ENCODE peak calls at places on chromosomes 13 and 19, in six cellular contexts. One of them, this sample, is unnamed.

GRCh38 chr19:5038631-5039271 is 69.8 kb downstream of the KDM4B start:
- DNase-seq in AG04450: no peak
- DNase-seq in Panc1: no peak
- DNase-seq in lower lobe of right lung: no peak
- DNase-seq in suprapubic skin: no peak
- DNase-seq in small intestine: no peak
- DNase-seq in this sample: no peak

GRCh38 chr13:33070713-33071112 is 54.5 kb downstream of the KL start:
- DNase-seq in AG04450: no peak
- DNase-seq in Panc1: no peak
- DNase-seq in lower lobe of right lung: no peak
- DNase-seq in suprapubic skin: no peak
- DNase-seq in small intestine: no peak
- DNase-seq in this sample: no peak

GRCh38 chr13:113907637-113908617 is 44.1 kb upstream of the GAS6 start:
- DNase-seq in AG04450: peak; percentile 94
- DNase-seq in Panc1: no peak
- DNase-seq in lower lobe of right lung: no peak
- DNase-seq in suprapubic skin: no peak
- DNase-seq in small intestine: peak; percentile 63
- DNase-seq in this sample: no peak

GRCh38 chr13:49218493-49219051 is 1.6 kb upstream of the MLNR start:
- DNase-seq in AG04450: no peak
- DNase-seq in Panc1: no peak
- DNase-seq in lower lobe of right lung: no peak
- DNase-seq in suprapubic skin: no peak
- DNase-seq in small intestine: peak; percentile 4
- DNase-seq in this sample: no peak

GRCh38 chr13:26688286-26688685 is 72.3 kb downstream of the GPR12 start:
- DNase-seq in AG04450: no peak
- DNase-seq in Panc1: no peak
- DNase-seq in lower lobe of right lung: no peak
- DNase-seq in suprapubic skin: no peak
- DNase-seq in small intestine: no peak
- DNase-seq in this sample: no peak

GRCh38 chr13:109206616-109207015 is 577.2 kb downstream of the MYO16 start:
- DNase-seq in AG04450: no peak
- DNase-seq in Panc1: no peak
- DNase-seq in lower lobe of right lung: no peak
- DNase-seq in suprapubic skin: no peak
- DNase-seq in small intestine: no peak
- DNase-seq in this sample: no peak

GRCh38 chr19:17105548-17105947 is 30.0 kb downstream of the MYO9B start:
- DNase-seq in AG04450: no peak
- DNase-seq in Panc1: no peak
- DNase-seq in lower lobe of right lung: no peak
- DNase-seq in suprapubic skin: no peak
- DNase-seq in small intestine: no peak
- DNase-seq in this sample: no peak

GRCh38 chr13:43611631-43612416 is 174.9 kb downstream of the ENOX1 start:
- DNase-seq in AG04450: no peak
- DNase-seq in Panc1: no peak
- DNase-seq in lower lobe of right lung: no peak
- DNase-seq in suprapubic skin: no peak
- DNase-seq in small intestine: no peak
- DNase-seq in this sample: no peak

GRCh38 chr19:28847468-28847867 is 365.5 kb downstream of the UQCRFS1 start:
- DNase-seq in AG04450: no peak
- DNase-seq in Panc1: no peak
- DNase-seq in lower lobe of right lung: no peak
- DNase-seq in suprapubic skin: no peak
- DNase-seq in small intestine: no peak
- DNase-seq in this sample: no peak

GRCh38 chr13:39816936-39817335 is 161.5 kb downstream of the COG6 start:
- DNase-seq in AG04450: no peak
- DNase-seq in Panc1: no peak
- DNase-seq in lower lobe of right lung: no peak
- DNase-seq in suprapubic skin: no peak
- DNase-seq in small intestine: no peak
- DNase-seq in this sample: no peak

GRCh38 chr13:29607465-29607864 is 12.0 kb upstream of the SLC7A1 start:
- DNase-seq in AG04450: no peak
- DNase-seq in Panc1: no peak
- DNase-seq in lower lobe of right lung: no peak
- DNase-seq in suprapubic skin: no peak
- DNase-seq in small intestine: no peak
- DNase-seq in this sample: no peak

GRCh38 chr19:11165486-11166030 is 10.0 kb upstream of the SPC24 start:
- DNase-seq in AG04450: no peak
- DNase-seq in Panc1: no peak
- DNase-seq in lower lobe of right lung: no peak
- DNase-seq in suprapubic skin: no peak
- DNase-seq in small intestine: no peak
- DNase-seq in this sample: peak; percentile 72

GRCh38 chr13:33087790-33088189 is 71.6 kb downstream of the KL start:
- DNase-seq in AG04450: no peak
- DNase-seq in Panc1: no peak
- DNase-seq in lower lobe of right lung: no peak
- DNase-seq in suprapubic skin: no peak
- DNase-seq in small intestine: peak; percentile 69
- DNase-seq in this sample: no peak

GRCh38 chr19:35858311-35858710 is 1.6 kb downstream of the KIRREL2 start:
- DNase-seq in AG04450: no peak
- DNase-seq in Panc1: no peak
- DNase-seq in lower lobe of right lung: no peak
- DNase-seq in suprapubic skin: no peak
- DNase-seq in small intestine: no peak
- DNase-seq in this sample: no peak

GRCh38 chr19:17076539-17076919 is 952 bp downstream of the MYO9B start:
- DNase-seq in AG04450: no peak
- DNase-seq in Panc1: no peak
- DNase-seq in lower lobe of right lung: no peak
- DNase-seq in suprapubic skin: no peak
- DNase-seq in small intestine: peak; percentile 25
- DNase-seq in this sample: no peak

GRCh38 chr19:6210091-6210490 is 69.7 kb downstream of the MLLT1 start:
- DNase-seq in AG04450: no peak
- DNase-seq in Panc1: no peak
- DNase-seq in lower lobe of right lung: peak; percentile 14
- DNase-seq in suprapubic skin: no peak
- DNase-seq in small intestine: no peak
- DNase-seq in this sample: peak; percentile 30

GRCh38 chr19:10011974-10012373 is 1.3 kb upstream of the RDH8 start:
- DNase-seq in AG04450: no peak
- DNase-seq in Panc1: no peak
- DNase-seq in lower lobe of right lung: no peak
- DNase-seq in suprapubic skin: no peak
- DNase-seq in small intestine: no peak
- DNase-seq in this sample: no peak

GRCh38 chr19:2332341-2333026 is 4.0 kb downstream of the SPPL2B start:
- DNase-seq in AG04450: no peak
- DNase-seq in Panc1: no peak
- DNase-seq in lower lobe of right lung: no peak
- DNase-seq in suprapubic skin: no peak
- DNase-seq in small intestine: peak; percentile 58
- DNase-seq in this sample: no peak

GRCh38 chr19:33946535-33947323 is 150.1 kb downstream of the KCTD15 start:
- DNase-seq in AG04450: no peak
- DNase-seq in Panc1: no peak
- DNase-seq in lower lobe of right lung: no peak
- DNase-seq in suprapubic skin: peak; percentile 7
- DNase-seq in small intestine: no peak
- DNase-seq in this sample: no peak

GRCh38 chr13:98143601-98144500 is 957 bp downstream of the FARP1 start:
- DNase-seq in AG04450: no peak
- DNase-seq in Panc1: no peak
- DNase-seq in lower lobe of right lung: peak; percentile 56
- DNase-seq in suprapubic skin: no peak
- DNase-seq in small intestine: no peak
- DNase-seq in this sample: peak; percentile 64

GRCh38 chr13:73943137-73943964 is 190.9 kb downstream of the KLF12 start:
- DNase-seq in AG04450: no peak
- DNase-seq in Panc1: no peak
- DNase-seq in lower lobe of right lung: no peak
- DNase-seq in suprapubic skin: no peak
- DNase-seq in small intestine: peak; percentile 25
- DNase-seq in this sample: no peak

DNA sequence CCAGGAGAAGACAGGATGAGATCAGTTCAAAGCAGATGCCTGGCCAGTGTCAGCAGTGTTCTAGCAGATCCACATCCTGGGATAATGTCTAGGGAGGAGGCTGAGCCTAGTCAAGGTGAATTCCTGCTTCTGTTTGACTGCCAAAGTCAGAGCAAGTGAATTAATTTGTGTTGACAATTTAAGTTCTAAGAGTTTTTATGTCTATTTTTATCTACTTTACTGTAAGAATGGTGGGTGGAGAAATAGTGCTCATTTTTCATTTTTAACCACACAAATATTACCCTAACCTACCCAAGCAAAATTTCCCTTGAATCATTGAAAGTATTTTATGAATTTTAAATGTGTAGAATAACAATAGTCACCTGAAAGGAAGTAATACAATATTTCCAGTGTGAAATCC is 207.6 kb upstream of the SLC10A2 start:
- DNase-seq in AG04450: no peak
- DNase-seq in Panc1: no peak
- DNase-seq in lower lobe of right lung: no peak
- DNase-seq in suprapubic skin: no peak
- DNase-seq in small intestine: no peak
- DNase-seq in this sample: no peak
- H3K9me3 ChIP-seq in AG04450: no peaks in the 10 kb centered on the region
- H3K9me3 ChIP-seq in Panc1: no peaks in the 10 kb centered on the region
- H3K9me3 ChIP-seq in lower lobe of right lung: no peaks in the 10 kb centered on the region
- H3K9me3 ChIP-seq in suprapubic skin: peaks cover 3% of the 10 kb centered on the region
- H3K9me3 ChIP-seq in small intestine: no peaks in the 10 kb centered on the region
- H3K9me3 ChIP-seq in this sample: no peaks in the 10 kb centered on the region

GRCh38 chr19:23822735-23823134 is 64.0 kb upstream of the ZNF681 start:
- DNase-seq in AG04450: no peak
- DNase-seq in Panc1: no peak
- DNase-seq in lower lobe of right lung: no peak
- DNase-seq in suprapubic skin: no peak
- DNase-seq in small intestine: no peak
- DNase-seq in this sample: no peak
- H3K9me3 ChIP-seq in AG04450: peaks cover 35% of the 10 kb centered on the region
- H3K9me3 ChIP-seq in Panc1: peaks cover 3% of the 10 kb centered on the region
- H3K9me3 ChIP-seq in lower lobe of right lung: peaks cover 79% of the 10 kb centered on the region
- H3K9me3 ChIP-seq in suprapubic skin: peaks cover 20% of the 10 kb centered on the region
- H3K9me3 ChIP-seq in small intestine: peaks cover 3% of the 10 kb centered on the region
- H3K9me3 ChIP-seq in this sample: peaks cover 56% of the 10 kb centered on the region

DNA sequence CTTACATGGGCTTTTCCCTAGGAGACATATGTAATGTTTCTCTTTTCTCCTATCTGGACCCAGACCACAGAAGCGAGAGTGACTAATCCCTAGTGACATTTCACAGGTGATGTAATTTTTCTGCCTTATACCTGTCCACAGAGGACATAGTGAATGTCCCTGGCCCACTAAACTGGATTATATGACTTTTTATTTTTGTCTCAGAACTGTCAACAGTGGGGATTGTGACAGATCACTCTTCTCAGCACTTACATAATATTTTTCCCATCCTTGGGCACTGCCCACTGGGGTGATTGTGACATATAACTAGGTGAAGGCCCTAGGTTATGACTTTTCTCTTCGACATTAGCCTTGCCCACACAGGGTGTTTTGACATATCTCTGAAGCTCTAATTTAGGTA is 7.9 kb upstream of the ZNF726 start:
- DNase-seq in AG04450: no peak
- DNase-seq in Panc1: no peak
- DNase-seq in lower lobe of right lung: no peak
- DNase-seq in suprapubic skin: no peak
- DNase-seq in small intestine: no peak
- DNase-seq in this sample: no peak
- H3K9me3 ChIP-seq in AG04450: peaks cover 11% of the 10 kb centered on the region
- H3K9me3 ChIP-seq in Panc1: no peaks in the 10 kb centered on the region
- H3K9me3 ChIP-seq in lower lobe of right lung: peaks cover 15% of the 10 kb centered on the region
- H3K9me3 ChIP-seq in suprapubic skin: peaks cover 20% of the 10 kb centered on the region
- H3K9me3 ChIP-seq in small intestine: peaks cover 1% of the 10 kb centered on the region
- H3K9me3 ChIP-seq in this sample: peaks cover 12% of the 10 kb centered on the region

DNA sequence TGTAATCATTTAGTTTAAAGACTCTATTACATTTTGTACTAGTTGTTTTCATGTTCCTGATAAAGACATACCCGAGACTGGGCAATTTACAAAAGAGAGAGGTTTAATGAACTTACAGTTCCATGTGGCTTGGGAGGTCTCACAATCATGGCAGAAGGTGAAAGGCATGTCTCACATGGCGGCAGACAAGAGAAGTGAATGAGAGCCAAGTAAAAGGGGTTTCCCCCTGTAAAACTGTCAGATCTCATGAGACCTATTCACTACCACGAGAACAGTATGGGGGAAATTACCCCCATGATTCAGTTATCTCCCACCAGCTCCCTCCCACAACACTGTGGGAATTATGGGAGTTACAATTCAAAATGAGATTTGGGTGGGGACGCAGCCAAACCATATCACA is 129.2 kb downstream of the PAN3 start:
- DNase-seq in AG04450: no peak
- DNase-seq in Panc1: no peak
- DNase-seq in lower lobe of right lung: no peak
- DNase-seq in suprapubic skin: no peak
- DNase-seq in small intestine: no peak
- DNase-seq in this sample: no peak
- H3K9me3 ChIP-seq in AG04450: no peaks in the 10 kb centered on the region
- H3K9me3 ChIP-seq in Panc1: no peaks in the 10 kb centered on the region
- H3K9me3 ChIP-seq in lower lobe of right lung: no peaks in the 10 kb centered on the region
- H3K9me3 ChIP-seq in suprapubic skin: no peaks in the 10 kb centered on the region
- H3K9me3 ChIP-seq in small intestine: no peaks in the 10 kb centered on the region
- H3K9me3 ChIP-seq in this sample: no peaks in the 10 kb centered on the region

GRCh38 chr19:55986487-55986886 is at the start of gene NLRP5:
- DNase-seq in AG04450: no peak
- DNase-seq in Panc1: no peak
- DNase-seq in lower lobe of right lung: no peak
- DNase-seq in suprapubic skin: no peak
- DNase-seq in small intestine: no peak
- DNase-seq in this sample: no peak

GRCh38 chr19:55980415-55980814 is 6.2 kb upstream of the NLRP5 start:
- DNase-seq in AG04450: no peak
- DNase-seq in Panc1: no peak
- DNase-seq in lower lobe of right lung: no peak
- DNase-seq in suprapubic skin: no peak
- DNase-seq in small intestine: no peak
- DNase-seq in this sample: no peak

DNA sequence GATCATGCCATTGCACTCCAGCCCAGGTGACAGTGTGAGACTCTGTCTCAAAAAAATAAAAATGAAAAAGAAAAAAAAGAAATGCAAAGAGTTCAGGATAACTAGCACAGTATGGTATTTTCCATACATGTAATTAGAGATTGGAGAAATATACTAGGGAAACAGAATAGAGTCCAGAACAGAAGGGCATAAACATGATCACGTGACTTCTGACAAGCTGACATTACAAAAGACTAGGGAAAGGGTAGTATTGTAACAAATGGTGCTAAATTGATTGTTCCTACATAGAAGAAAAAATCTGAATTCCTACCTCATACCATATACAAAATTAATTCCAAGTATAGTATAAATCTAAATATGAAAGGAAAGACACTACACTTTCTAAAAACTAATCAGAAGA is 1.3 kb upstream of the NLRP5 start:
- DNase-seq in AG04450: no peak
- DNase-seq in Panc1: no peak
- DNase-seq in lower lobe of right lung: no peak
- DNase-seq in suprapubic skin: no peak
- DNase-seq in small intestine: no peak
- DNase-seq in this sample: no peak
- H3K9me3 ChIP-seq in AG04450: peaks cover 45% of the 10 kb centered on the region
- H3K9me3 ChIP-seq in Panc1: no peaks in the 10 kb centered on the region
- H3K9me3 ChIP-seq in lower lobe of right lung: no peaks in the 10 kb centered on the region
- H3K9me3 ChIP-seq in suprapubic skin: peaks cover 5% of the 10 kb centered on the region
- H3K9me3 ChIP-seq in small intestine: no peaks in the 10 kb centered on the region
- H3K9me3 ChIP-seq in this sample: no peaks in the 10 kb centered on the region

GRCh38 chr13:34302596-34302995 is 484.6 kb downstream of the RFC3 start:
- DNase-seq in AG04450: no peak
- DNase-seq in Panc1: no peak
- DNase-seq in lower lobe of right lung: no peak
- DNase-seq in suprapubic skin: no peak
- DNase-seq in small intestine: no peak
- DNase-seq in this sample: no peak
- H3K9me3 ChIP-seq in AG04450: no peaks in the 10 kb centered on the region
- H3K9me3 ChIP-seq in Panc1: no peaks in the 10 kb centered on the region
- H3K9me3 ChIP-seq in lower lobe of right lung: no peaks in the 10 kb centered on the region
- H3K9me3 ChIP-seq in suprapubic skin: peaks cover 3% of the 10 kb centered on the region
- H3K9me3 ChIP-seq in small intestine: no peaks in the 10 kb centered on the region
- H3K9me3 ChIP-seq in this sample: peaks cover 2% of the 10 kb centered on the region